ENCODE peak calls at places on chromosomes 16 and 17, in ten cellular contexts. N is ovary, L is adrenal gland, G is stomach, K is H9, P is PC-9, M is left ventricle myocardium inferior, Y is uterus, F is fibroblast of lung, I is ascending aorta. E is an unnamed sample. For H3K4me1 and H3K27me3, the result is how much of the 10 kb centered on the place peaks cover.

GRCh38 chr17:42363767-42364585 is 24.3 kb downstream of the STAT3 start:
- DNase-seq in N (no peak), L (no peak), G (no peak), K (no peak), P (no peak), M (no peak), Y (no peak), F (peak), I (no peak), E (no peak)

GRCh38 chr17:41869426-41869825 is 4.2 kb upstream of the KLHL11 start:
- DNase-seq in N (no peak), L (no peak), G (no peak), K (no peak), P (no peak), M (no peak), Y (no peak), F (no peak), I (no peak), E (no peak)

GRCh38 chr16:84806256-84806889 is 13.4 kb upstream of the CRISPLD2 start:
- DNase-seq in N (no peak), L (peak), G (peak), K (no peak), P (peak), M (peak), Y (no peak), F (peak), I (no peak), E (peak)

GRCh38 chr17:44005865-44006580 is 1.6 kb downstream of the NAGS start:
- DNase-seq in N (no peak), L (no peak), G (peak), K (peak), P (no peak), M (no peak), Y (no peak), F (no peak), I (no peak), E (no peak)

GRCh38 chr17:15883617-15884111 is 61.3 kb upstream of the ADORA2B start:
- DNase-seq in N (no peak), L (no peak), G (no peak), K (no peak), P (peak), M (no peak), Y (no peak), F (peak), I (no peak), E (no peak)

GRCh38 chr17:38825762-38826247 is 684 bp upstream of the CWC25 start:
- DNase-seq in N (no peak), L (no peak), G (no peak), K (no peak), P (no peak), M (no peak), Y (no peak), F (no peak), I (no peak), E (no peak)

GRCh38 chr17:74237321-74237720 is 23.9 kb downstream of the TTYH2 start:
- DNase-seq in N (no peak), L (no peak), G (no peak), K (no peak), P (no peak), M (no peak), Y (no peak), F (no peak), I (no peak), E (no peak)

GRCh38 chr17:42276359-42276608 is at the start of gene STAT5B:
- DNase-seq in N (peak), L (peak), G (peak), K (peak), P (no peak), M (peak), Y (peak), F (peak), I (no peak), E (peak)

GRCh38 chr17:56045907-56046306 is 107.4 kb upstream of the ANKFN1 start:
- DNase-seq in N (no peak), L (no peak), G (no peak), K (no peak), P (no peak), M (no peak), Y (no peak), F (no peak), I (no peak), E (no peak)

GRCh38 chr16:50069060-50069459 is 3.3 kb downstream of the HEATR3 start:
- DNase-seq in N (no peak), L (no peak), G (no peak), K (no peak), P (no peak), M (no peak), Y (no peak), F (no peak), I (no peak), E (no peak)

GRCh38 chr16:5709889-5710288 is 612.3 kb upstream of the EEF2KMT start:
- DNase-seq in N (no peak), L (no peak), G (no peak), K (peak), P (no peak), M (no peak), Y (no peak), F (peak), I (no peak), E (no peak)

GRCh38 chr16:11133344-11133921 is 122.6 kb downstream of the SOCS1 start:
- DNase-seq in N (peak), L (peak), G (peak), K (peak), P (peak), M (peak), Y (peak), F (peak), I (peak), E (peak)

GRCh38 chr17:37405955-37406634 is 541 bp downstream of the ACACA start:
- DNase-seq in N (no peak), L (no peak), G (no peak), K (no peak), P (no peak), M (no peak), Y (no peak), F (peak), I (no peak), E (no peak)

GRCh38 chr16:2404099-2404498 is 25.1 kb upstream of the CCNF start:
- DNase-seq in N (no peak), L (no peak), G (no peak), K (no peak), P (no peak), M (no peak), Y (no peak), F (no peak), I (no peak), E (no peak)

GRCh38 chr16:3618782-3619166 is 7.4 kb upstream of the SLX4 start:
- DNase-seq in N (no peak), L (peak), G (peak), K (no peak), P (peak), M (no peak), Y (no peak), F (no peak), I (no peak), E (no peak)
- H3K27ac ChIP-seq in N (no peak), L (peak), G (no peak), K (no peak), P (peak), M (no peak), Y (no peak), F (no peak), I (no peak), E (no peak)

DNA sequence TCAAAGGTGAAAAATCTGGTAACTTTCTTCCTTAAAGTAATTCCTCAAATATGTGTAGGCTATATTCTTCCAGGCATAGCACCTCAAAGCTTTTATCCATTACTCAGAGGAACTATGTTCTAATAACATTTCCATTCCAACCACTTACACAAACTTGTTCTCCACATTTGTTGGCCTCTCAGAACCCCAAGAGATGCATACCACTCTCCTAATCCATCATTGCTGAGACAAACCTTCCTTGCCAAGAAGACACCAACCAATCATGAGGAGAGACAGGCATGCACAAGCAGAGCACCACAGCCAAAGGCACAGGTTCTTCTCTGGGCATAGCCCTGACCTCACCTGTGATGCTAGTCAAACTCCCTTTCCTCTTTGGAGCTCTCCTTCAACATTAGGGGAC is 20.9 kb downstream of the CDH11 start:
- DNase-seq in N (no peak), L (no peak), G (no peak), K (no peak), P (no peak), M (no peak), Y (no peak), F (peak), I (no peak), E (no peak)
- H3K4me1 ChIP-seq in N (under half), L (under half), G (under half), K (under half), P (under half), M (under half), Y (under half), F (under half), I (under half), E (under half)

GRCh38 chr16:21603920-21604319 is 4.5 kb downstream of the METTL9 start:
- DNase-seq in N (no peak), L (peak), G (no peak), K (no peak), P (no peak), M (no peak), Y (no peak), F (peak), I (no peak), E (no peak)
- H3K27me3 ChIP-seq in N (under half), L (under half), G (under half), K (under half), P (under half), M (under half), Y (under half), F (under half), I (under half), E (under half)

GRCh38 chr16:73231969-73232554 is 184.1 kb upstream of the ZFHX3 start:
- DNase-seq in N (no peak), L (no peak), G (no peak), K (no peak), P (no peak), M (no peak), Y (peak), F (peak), I (no peak), E (peak)
- H3K27ac ChIP-seq in N (no peak), L (no peak), G (no peak), K (no peak), P (no peak), M (peak), Y (peak), F (peak), I (no peak), E (no peak)

GRCh38 chr17:78921437-78921971 is 3.7 kb downstream of the TIMP2 start:
- DNase-seq in N (no peak), L (peak), G (no peak), K (no peak), P (no peak), M (peak), Y (no peak), F (no peak), I (no peak), E (peak)

GRCh38 chr17:78918979-78919378 is 6.2 kb downstream of the TIMP2 start:
- DNase-seq in N (no peak), L (no peak), G (no peak), K (no peak), P (no peak), M (no peak), Y (no peak), F (no peak), I (no peak), E (no peak)

GRCh38 chr17:78922876-78923498 is 2.2 kb downstream of the TIMP2 start:
- DNase-seq in N (no peak), L (no peak), G (no peak), K (peak), P (no peak), M (no peak), Y (no peak), F (no peak), I (no peak), E (no peak)

GRCh38 chr17:78919816-78920516 is 5.2 kb downstream of the TIMP2 start:
- DNase-seq in N (no peak), L (no peak), G (no peak), K (peak), P (no peak), M (no peak), Y (no peak), F (no peak), I (no peak), E (no peak)

GRCh38 chr17:78920528-78920927 is 4.7 kb downstream of the TIMP2 start:
- DNase-seq in N (no peak), L (no peak), G (no peak), K (no peak), P (no peak), M (no peak), Y (no peak), F (no peak), I (no peak), E (no peak)
- H3K4me1 ChIP-seq in N (half or more), L (under half), G (half or more), K (under half), P (under half), M (half or more), Y (under half), F (under half), I (half or more), E (half or more)

DNA sequence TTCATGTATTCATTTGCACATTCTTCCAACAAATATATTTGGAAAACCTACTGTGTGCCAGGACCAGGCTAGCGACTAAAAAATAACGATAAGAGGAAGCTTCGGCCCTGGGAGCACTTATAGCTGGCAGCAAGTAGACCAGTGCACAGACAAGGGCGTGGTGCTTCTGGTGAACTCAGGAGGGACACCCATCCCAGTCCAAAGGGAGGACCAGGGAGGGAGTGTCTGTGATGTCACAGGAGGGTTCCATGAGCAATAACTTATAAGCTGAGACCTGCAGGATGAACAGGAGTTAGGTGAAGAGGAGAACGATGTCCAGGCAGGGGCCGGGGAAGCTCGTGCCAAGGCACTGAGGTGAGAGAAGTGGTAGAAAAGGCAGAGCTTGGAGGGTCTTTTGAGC is 17.4 kb upstream of the PHOSPHO1 start:
- DNase-seq in N (no peak), L (no peak), G (no peak), K (no peak), P (no peak), M (no peak), Y (no peak), F (no peak), I (no peak), E (no peak)
- H3K27me3 ChIP-seq in N (under half), L (under half), G (under half), K (under half), P (under half), M (under half), Y (under half), F (under half), I (under half), E (under half)

GRCh38 chr16:70572926-70573270 is 49.3 kb downstream of the SF3B3 start:
- DNase-seq in N (no peak), L (no peak), G (no peak), K (no peak), P (no peak), M (no peak), Y (no peak), F (no peak), I (no peak), E (no peak)
- H3K27ac ChIP-seq in N (no peak), L (no peak), G (peak), K (no peak), P (peak), M (peak), Y (peak), F (peak), I (peak), E (peak)

GRCh38 chr17:59756236-59756818 is 48.9 kb downstream of the VMP1 start:
- DNase-seq in N (no peak), L (no peak), G (no peak), K (no peak), P (peak), M (no peak), Y (no peak), F (peak), I (no peak), E (no peak)
- H3K4me1 ChIP-seq in N (under half), L (under half), G (under half), K (under half), P (half or more), M (under half), Y (under half), F (under half), I (under half), E (under half)

GRCh38 chr16:54590836-54591235 is 304.2 kb upstream of the IRX3 start:
- DNase-seq in N (no peak), L (no peak), G (no peak), K (no peak), P (no peak), M (no peak), Y (no peak), F (no peak), I (no peak), E (no peak)

GRCh38 chr16:54594646-54595381 is 308.2 kb upstream of the IRX3 start:
- DNase-seq in N (no peak), L (no peak), G (no peak), K (no peak), P (no peak), M (no peak), Y (no peak), F (no peak), I (no peak), E (no peak)

GRCh38 chr16:54588026-54588425 is 301.4 kb upstream of the IRX3 start:
- DNase-seq in N (no peak), L (no peak), G (no peak), K (no peak), P (no peak), M (no peak), Y (no peak), F (no peak), I (no peak), E (no peak)

GRCh38 chr16:54589326-54589725 is 302.7 kb upstream of the IRX3 start:
- DNase-seq in N (no peak), L (no peak), G (no peak), K (no peak), P (no peak), M (no peak), Y (no peak), F (no peak), I (no peak), E (no peak)

GRCh38 chr16:54591816-54592246 is 305.2 kb upstream of the IRX3 start:
- DNase-seq in N (no peak), L (no peak), G (no peak), K (no peak), P (no peak), M (no peak), Y (no peak), F (no peak), I (no peak), E (no peak)
- H3K27me3 ChIP-seq in N (under half), L (under half), G (under half), K (under half), P (under half), M (under half), Y (under half), F (under half), I (under half), E (under half)

DNA sequence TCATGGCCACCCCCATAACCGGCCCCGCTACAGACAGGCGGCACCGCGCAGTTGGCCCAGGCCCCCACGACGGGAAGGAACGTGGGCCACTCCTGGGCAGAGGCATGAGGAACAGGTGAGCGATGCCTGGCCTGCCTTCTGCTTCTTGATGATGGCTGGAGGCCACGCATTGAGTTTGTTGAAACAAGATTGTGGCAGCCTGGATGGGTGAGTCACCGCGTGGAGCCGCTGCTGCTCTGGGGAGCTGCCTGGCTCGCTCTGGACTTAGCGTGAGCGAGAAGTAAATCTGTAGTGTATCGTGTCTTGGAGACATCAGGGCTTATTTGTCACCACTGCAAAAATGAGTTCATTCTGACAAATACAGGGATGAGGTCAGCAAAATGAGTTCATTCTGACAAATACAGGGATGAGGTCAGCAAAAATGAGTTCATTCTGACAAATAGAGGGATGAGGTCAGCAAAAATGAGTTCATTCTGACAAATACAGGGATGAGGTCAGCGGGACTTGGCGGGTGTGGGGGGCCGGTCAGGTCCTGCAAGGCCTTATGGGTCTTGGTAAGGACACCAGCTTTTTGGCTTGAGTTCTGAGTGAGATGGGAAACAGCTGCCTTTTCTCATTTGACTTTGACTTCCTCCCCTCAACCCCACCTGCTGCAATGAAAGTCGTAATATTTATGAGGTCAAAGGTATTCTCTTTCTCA is 93.0 kb downstream of the SEC14L1 start:
- DNase-seq in N (peak), L (peak), G (peak), K (no peak), P (peak), M (no peak), Y (peak), F (peak), I (no peak), E (no peak)
- H3K27ac ChIP-seq in N (no peak), L (no peak), G (peak), K (no peak), P (peak), M (peak), Y (peak), F (peak), I (no peak), E (no peak)